ENCODE peak calls at places on chromosomes 3 and 15, in eight cellular contexts. E is ELF-1, L is uterus, B is substantia nigra, T is NCI-H2171, C is T follicular helper cell, K is Calu3, V is astrocyte. M is an unnamed sample.
A peak's percentile ranks its signal among the peaks of the same experiment; 100 is the strongest.

GRCh38 chr3:1235526-1236120 is 142.8 kb downstream of the CNTN6 start:
- DNase-seq in E (no peak), L (no peak), B (no peak), T (no peak), C (no peak), K (no peak), V (no peak), M (no peak)

GRCh38 chr3:47577583-47578118 is 1.0 kb downstream of the CSPG5 start:
- DNase-seq in E (peak; percentile 28), L (no peak), B (no peak), T (no peak), C (no peak), K (no peak), V (no peak), M (no peak)

GRCh38 chr15:95684693-95685115 is 645.8 kb upstream of the NR2F2 start:
- DNase-seq in E (no peak), L (peak; percentile 28), B (no peak), T (no peak), C (no peak), K (peak; percentile 21), V (peak; percentile 85), M (peak; percentile 71)

GRCh38 chr15:65400760-65401606 is 21.8 kb downstream of the IGDCC4 start:
- DNase-seq in E (peak; percentile 94), L (peak; percentile 43), B (peak; percentile 52), T (peak; percentile 85), C (peak; percentile 25), K (peak; percentile 89), V (peak; percentile 49), M (peak; percentile 73)

GRCh38 chr3:162769559-162769958 is 1273.0 kb downstream of the OTOL1 start:
- DNase-seq in E (no peak), L (no peak), B (no peak), T (no peak), C (no peak), K (no peak), V (peak; percentile 11), M (no peak)

GRCh38 chr15:95296626-95297025 is 1033.9 kb upstream of the NR2F2 start:
- DNase-seq in E (no peak), L (no peak), B (no peak), T (no peak), C (no peak), K (no peak), V (no peak), M (no peak)

GRCh38 chr3:50599716-50600118 is 11.9 kb downstream of the CISH start:
- DNase-seq in E (no peak), L (no peak), B (no peak), T (no peak), C (no peak), K (no peak), V (no peak), M (no peak)

GRCh38 chr3:188656196-188656982 is 502.4 kb downstream of the LPP start:
- DNase-seq in E (no peak), L (no peak), B (no peak), T (no peak), C (no peak), K (no peak), V (peak; percentile 38), M (no peak)

GRCh38 chr3:101329016-101329673 is 8.8 kb upstream of the IMPG2 start:
- DNase-seq in E (no peak), L (no peak), B (no peak), T (no peak), C (no peak), K (no peak), V (no peak), M (no peak)

GRCh38 chr3:134879991-134880390 is 84.9 kb downstream of the EPHB1 start:
- DNase-seq in E (no peak), L (no peak), B (peak; percentile 5), T (no peak), C (no peak), K (no peak), V (no peak), M (no peak)

GRCh38 chr3:71087109-71088018 is 496.2 kb downstream of the FOXP1 start:
- DNase-seq in E (no peak), L (no peak), B (no peak), T (no peak), C (peak; percentile 64), K (no peak), V (peak; percentile 61), M (no peak)

GRCh38 chr3:193744822-193745684 is 152.0 kb downstream of the OPA1 start:
- DNase-seq in E (peak; percentile 75), L (no peak), B (no peak), T (no peak), C (no peak), K (no peak), V (peak; percentile 3), M (no peak)

GRCh38 chr3:88618121-88618645 is 468.4 kb downstream of the C3orf38 start:
- DNase-seq in E (no peak), L (no peak), B (no peak), T (no peak), C (no peak), K (no peak), V (no peak), M (no peak)

GRCh38 chr15:76928231-76928630 is 3.3 kb upstream of the RCN2 start:
- DNase-seq in E (no peak), L (no peak), B (no peak), T (no peak), C (no peak), K (no peak), V (no peak), M (no peak)

GRCh38 chr3:183370391-183370790 is 58.0 kb downstream of the MCF2L2 start:
- DNase-seq in E (no peak), L (no peak), B (no peak), T (no peak), C (no peak), K (no peak), V (no peak), M (no peak)

GRCh38 chr3:13549513-13550256 is 760 bp downstream of the FBLN2 start:
- DNase-seq in E (no peak), L (no peak), B (no peak), T (no peak), C (no peak), K (no peak), V (no peak), M (no peak)

GRCh38 chr15:27358751-27359434 is 387.9 kb downstream of the GABRG3 start:
- DNase-seq in E (peak; percentile 65), L (no peak), B (no peak), T (no peak), C (no peak), K (no peak), V (peak; percentile 8), M (peak; percentile 14)

GRCh38 chr3:133535971-133536634 is 37.4 kb upstream of the CDV3 start:
- DNase-seq in E (no peak), L (no peak), B (no peak), T (no peak), C (no peak), K (no peak), V (peak; percentile 89), M (peak; percentile 18)

GRCh38 chr3:142866841-142867631 is 21.8 kb downstream of the PCOLCE2 start:
- DNase-seq in E (peak; percentile 97), L (no peak), B (no peak), T (peak; percentile 83), C (no peak), K (peak; percentile 36), V (no peak), M (no peak)

GRCh38 chr3:98612996-98613517 is 19.6 kb upstream of the CPOX start:
- DNase-seq in E (peak; percentile 14), L (no peak), B (peak; percentile 29), T (no peak), C (no peak), K (no peak), V (no peak), M (no peak)